ENCODE peak calls at places on chromosomes 11 and 22, in six cellular contexts. E, I, R, G, A and U are unnamed samples.
A peak's percentile ranks its signal among the peaks of the same experiment; 100 is the strongest.

GRCh38 chr11:36492724-36493304 is 17.3 kb downstream of the TRAF6 start:
- DNase-seq in E (peak; percentile 48), I (peak; percentile 63), R (no peak), G (no peak), A (no peak), U (no peak)

GRCh38 chr22:30420401-30421178 is 5.0 kb upstream of the MTFP1 start:
- DNase-seq in E (no peak), I (peak; percentile 90), R (no peak), G (no peak), A (no peak), U (no peak)

GRCh38 chr22:30573594-30574094 is 821 bp downstream of the GAL3ST1 start:
- DNase-seq in E (no peak), I (no peak), R (no peak), G (no peak), A (no peak), U (no peak)

GRCh38 chr22:48218889-48219420 is 1456.5 kb downstream of the TBC1D22A start:
- DNase-seq in E (no peak), I (no peak), R (no peak), G (no peak), A (no peak), U (no peak)

GRCh38 chr11:64204080-64204440 is 2.5 kb upstream of the FERMT3 start:
- DNase-seq in E (no peak), I (no peak), R (no peak), G (no peak), A (no peak), U (no peak)

GRCh38 chr11:62552931-62553838 is 6.6 kb upstream of the AHNAK start:
- DNase-seq in E (peak; percentile 93), I (peak; percentile 96), R (peak; percentile 92), G (peak; percentile 83), A (no peak), U (peak; percentile 79)

GRCh38 chr11:44595964-44596381 is 30.5 kb downstream of the CD82 start:
- DNase-seq in E (no peak), I (no peak), R (peak; percentile 50), G (peak; percentile 67), A (no peak), U (peak; percentile 89)

GRCh38 chr11:117011541-117011908 is 86.7 kb downstream of the SIK3 start:
- DNase-seq in E (no peak), I (no peak), R (no peak), G (no peak), A (no peak), U (no peak)

GRCh38 chr11:2684581-2684980 is 15.2 kb downstream of the KCNQ1OT1 start:
- DNase-seq in E (no peak), I (no peak), R (no peak), G (peak; percentile 13), A (no peak), U (no peak)

GRCh38 chr11:44241851-44242250 is 68.1 kb downstream of the ALX4 start:
- DNase-seq in E (no peak), I (no peak), R (peak; percentile 41), G (no peak), A (no peak), U (peak; percentile 73)

GRCh38 chr11:13000721-13001120 is 8.4 kb upstream of the RASSF10 start:
- DNase-seq in E (no peak), I (no peak), R (no peak), G (no peak), A (no peak), U (no peak)

GRCh38 chr11:15276616-15277015 is 161.9 kb downstream of the INSC start:
- DNase-seq in E (no peak), I (peak; percentile 4), R (no peak), G (no peak), A (no peak), U (no peak)

GRCh38 chr22:22752556-22753477 is 108.4 kb downstream of the GGTLC2 start:
- DNase-seq in E (no peak), I (peak; percentile 47), R (peak; percentile 27), G (no peak), A (no peak), U (no peak)

GRCh38 chr11:77322506-77322905 is 21.0 kb upstream of the GDPD4 start:
- DNase-seq in E (no peak), I (peak; percentile 89), R (no peak), G (peak; percentile 50), A (no peak), U (no peak)

GRCh38 chr22:40533712-40534378 is 102.7 kb downstream of the MRTFA start:
- DNase-seq in E (peak; percentile 47), I (peak; percentile 74), R (no peak), G (no peak), A (no peak), U (no peak)

GRCh38 chr11:67628710-67629385 is 889 bp downstream of the NUDT8 start:
- DNase-seq in E (no peak), I (no peak), R (no peak), G (peak; percentile 29), A (no peak), U (peak; percentile 63)

GRCh38 chr11:21933095-21933494 is 259.8 kb upstream of the ANO5 start:
- DNase-seq in E (no peak), I (no peak), R (no peak), G (no peak), A (no peak), U (no peak)

DNA sequence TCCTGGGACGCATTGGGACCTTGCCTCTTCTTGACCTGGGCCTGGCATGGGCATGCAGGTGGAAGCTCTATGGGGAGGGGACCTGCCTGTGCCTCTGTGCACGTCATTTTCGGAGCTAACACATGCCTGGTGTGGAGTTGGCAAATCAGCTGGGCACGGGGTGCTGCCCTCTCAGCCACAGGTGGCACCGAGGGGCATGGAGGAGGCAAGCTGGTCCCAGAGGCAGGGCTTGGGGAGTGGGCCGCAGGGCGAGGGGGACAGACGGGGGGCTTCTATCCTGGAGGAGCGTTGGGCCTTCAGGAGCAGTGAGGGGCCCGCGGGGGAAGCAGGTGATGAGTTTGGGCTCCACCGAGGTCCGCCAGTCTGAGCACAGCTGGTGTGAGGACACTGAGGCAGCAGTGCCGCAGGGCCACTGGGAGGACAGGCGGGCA is 362.0 kb downstream of the TBC1D22A start:
- DNase-seq in E (no peak), I (no peak), R (no peak), G (no peak), A (no peak), U (no peak)
- TF ChIP-seq POLR2A in E (no peak), I (no peak), R (no peak), G (no peak), A (no peak), U (no peak)

DNA sequence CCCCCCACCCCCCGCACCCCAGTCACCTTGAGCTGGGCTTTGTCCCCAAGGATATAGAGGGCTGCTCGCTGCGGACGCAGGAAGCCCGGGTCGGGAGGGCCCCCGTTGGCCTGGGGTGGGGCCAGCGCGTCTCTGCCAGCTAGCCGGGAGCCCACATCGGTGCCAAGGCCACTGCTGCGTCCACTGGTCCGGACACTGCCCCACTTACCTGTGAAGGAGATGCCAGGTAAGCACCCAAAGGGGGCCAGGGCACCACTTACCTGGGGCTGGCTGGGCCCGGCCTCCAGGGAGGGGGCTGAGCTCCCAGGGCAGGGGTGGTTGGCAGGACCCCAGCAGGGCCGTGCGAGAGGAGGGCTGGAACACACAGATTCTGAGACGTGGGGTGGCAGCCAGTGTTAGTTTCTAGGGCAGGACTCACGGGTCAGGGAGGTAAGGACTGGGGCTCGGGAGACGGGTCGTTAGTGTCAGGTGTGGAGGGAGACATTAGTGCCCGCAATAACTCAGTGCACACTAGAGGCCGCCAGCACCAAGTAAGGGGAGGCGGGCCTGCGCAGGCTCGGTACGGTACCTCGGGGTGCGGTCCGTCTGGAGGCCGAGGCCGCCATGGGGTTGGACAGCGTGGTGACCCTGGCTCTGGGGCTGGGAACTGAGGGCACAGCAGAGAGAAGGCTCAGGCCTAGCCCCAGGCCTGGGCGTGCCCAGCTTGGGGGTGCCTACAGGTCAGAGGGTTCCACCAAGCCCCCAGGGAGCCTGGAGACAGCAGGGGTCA is 18.2 kb downstream of the SBF1 start:
- DNase-seq in E (no peak), I (no peak), R (no peak), G (no peak), A (no peak), U (no peak)
- TF ChIP-seq CTCF in E (peak; percentile 13), I (peak; percentile 12), R (no peak), G (no peak), A (peak; percentile 5), U (no peak)

DNA sequence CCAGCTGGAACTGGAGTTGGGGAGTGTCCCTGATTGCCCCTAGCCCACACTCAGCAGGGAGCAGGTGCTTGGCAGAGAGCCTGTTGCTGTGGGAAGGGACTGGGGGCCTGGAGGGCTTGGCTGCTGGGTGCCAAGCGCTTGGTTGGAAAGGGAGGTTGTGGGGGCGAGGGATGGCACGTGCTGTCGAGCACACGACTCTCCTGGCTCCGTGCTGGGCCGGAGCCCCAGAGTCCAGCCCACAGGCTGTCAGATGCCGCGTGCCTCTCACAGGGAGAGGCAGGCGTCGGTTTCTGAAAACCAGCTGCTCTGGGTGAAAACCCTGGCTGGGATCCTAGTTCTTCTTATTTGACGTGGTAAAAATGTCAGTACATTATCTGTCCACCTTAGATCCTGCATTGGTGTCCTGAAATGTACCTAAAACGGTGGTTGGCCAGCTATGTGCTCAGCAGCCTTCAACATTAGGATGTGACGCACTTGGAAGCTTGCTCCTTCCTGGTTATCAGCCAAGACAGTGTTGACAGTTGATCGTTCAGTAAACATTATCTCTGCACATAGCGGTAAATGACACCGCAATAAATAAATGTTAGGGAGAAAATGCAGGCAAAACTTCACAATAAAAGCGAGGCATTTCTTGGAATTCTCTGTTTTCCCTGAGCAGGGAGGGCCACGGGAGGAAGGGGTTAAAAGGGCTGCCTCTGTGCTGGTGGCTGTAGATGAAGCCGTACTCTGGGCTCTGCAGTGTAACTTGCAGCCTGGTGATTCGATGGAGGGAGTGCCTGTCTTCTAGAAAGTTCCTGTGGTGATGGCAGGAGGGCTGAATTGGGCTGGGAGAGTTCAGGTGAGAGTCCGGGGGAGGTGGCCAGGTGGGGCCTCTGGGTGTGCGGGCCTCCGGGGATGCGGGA is 29.2 kb downstream of the GRAMD4 start:
- DNase-seq in E (peak; percentile 63), I (peak; percentile 71), R (no peak), G (no peak), A (no peak), U (peak; percentile 72)
- TF ChIP-seq POLR2A in E (no peak), I (no peak), R (no peak), G (no peak), A (no peak), U (no peak)

DNA sequence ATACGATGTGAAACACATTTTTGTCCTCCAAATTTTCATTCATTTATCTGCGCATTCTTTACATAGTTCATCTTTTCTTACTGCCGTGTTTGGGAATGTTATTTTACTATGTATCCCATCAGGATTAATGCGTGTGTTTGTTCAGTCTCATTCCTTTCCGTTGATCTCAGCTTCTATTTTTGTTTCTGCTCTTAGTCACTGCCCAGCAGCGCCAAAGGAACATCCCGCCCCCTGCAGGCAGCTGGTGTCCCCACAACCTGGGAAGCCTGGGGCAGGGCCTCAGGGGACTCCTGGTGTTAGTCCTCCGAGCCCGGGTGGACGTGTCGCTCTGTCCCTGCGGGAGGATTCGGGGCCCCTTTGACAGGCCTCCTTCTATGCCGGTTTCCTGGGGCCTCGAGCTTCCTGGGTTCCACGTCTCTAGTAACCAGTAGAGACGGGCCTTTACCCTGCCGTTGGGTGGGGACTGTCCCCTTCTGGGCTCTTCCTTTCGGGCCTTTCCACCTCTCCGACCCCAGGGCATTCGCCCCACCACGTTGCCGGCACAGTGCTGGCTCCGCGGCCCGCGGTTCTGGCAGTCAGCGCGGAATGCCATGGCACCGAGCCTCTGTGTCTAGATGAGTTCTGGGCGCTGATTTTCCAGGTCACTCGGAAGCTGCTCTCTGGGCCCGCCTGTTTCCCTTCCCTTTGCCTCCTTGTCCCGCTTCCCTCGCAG is 39.8 kb downstream of the WEE1 start:
- DNase-seq in E (peak; percentile 97), I (peak; percentile 98), R (peak; percentile 94), G (peak; percentile 95), A (peak; percentile 45), U (peak; percentile 96)
- TF ChIP-seq CTCF in E (peak; percentile 87), I (peak; percentile 98), R (peak; percentile 97), G (peak; percentile 92), A (peak; percentile 97), U (peak; percentile 98)

GRCh38 chr22:19941365-19942070 is at the start of the genes COMT and TXNRD2:
- DNase-seq in E (peak; percentile 62), I (peak; percentile 57), R (peak; percentile 52), G (peak; percentile 69), A (no peak), U (peak; percentile 82)
- TF ChIP-seq POLR2A in E (peak; percentile 60), I (peak; percentile 69), R (peak; percentile 32), G (peak; percentile 66), A (no peak), U (no peak)